ENCODE peak calls at places on chromosomes 5 and 9, in four cellular contexts. Q, C, X and L are unnamed samples.

GRCh38 chr9:89606567-89607311 is 1.9 kb downstream of the GADD45G start:
- DNase-seq in Q (peak; percentile 37), C (peak; percentile 70), X (peak; percentile 78), L (peak; percentile 86)

GRCh38 chr5:115366223-115366622 is 69.8 kb upstream of the CCDC112 start:
- DNase-seq in Q (no peak), C (no peak), X (no peak), L (no peak)

GRCh38 chr5:168295574-168296201 is 4.2 kb downstream of the WWC1 start:
- DNase-seq in Q (no peak), C (peak; percentile 81), X (no peak), L (peak; percentile 66)

GRCh38 chr5:158855510-158855909 is 244.2 kb downstream of the EBF1 start:
- DNase-seq in Q (no peak), C (no peak), X (no peak), L (no peak)

GRCh38 chr5:10863763-10864383 is 102.8 kb upstream of the DAP start:
- DNase-seq in Q (peak; percentile 34), C (no peak), X (no peak), L (peak; percentile 56)

GRCh38 chr9:108316633-108317032 is 539.2 kb downstream of the ACTL7B start:
- DNase-seq in Q (no peak), C (no peak), X (no peak), L (no peak)

GRCh38 chr5:91119941-91120850 is 262.9 kb downstream of the ARRDC3 start:
- DNase-seq in Q (no peak), C (no peak), X (no peak), L (no peak)

GRCh38 chr5:17255471-17256016 is 38.1 kb downstream of the BASP1 start:
- DNase-seq in Q (no peak), C (no peak), X (no peak), L (peak; percentile 20)

GRCh38 chr5:102754499-102755424 is at the start of gene PAM:
- DNase-seq in Q (peak; percentile 89), C (peak; percentile 57), X (peak; percentile 86), L (peak; percentile 79)

GRCh38 chr5:1743769-1744085 is 55.9 kb downstream of the MRPL36 start:
- DNase-seq in Q (no peak), C (no peak), X (peak; percentile 65), L (no peak)

GRCh38 chr9:93134018-93134739 is at the start of gene NINJ1:
- DNase-seq in Q (peak; percentile 80), C (no peak), X (no peak), L (peak; percentile 81)

GRCh38 chr9:125513634-125514413 is 193.2 kb downstream of the MAPKAP1 start:
- DNase-seq in Q (peak; percentile 34), C (no peak), X (no peak), L (peak; percentile 43)

GRCh38 chr9:135216236-135216635 is 128.8 kb downstream of the OLFM1 start:
- DNase-seq in Q (no peak), C (no peak), X (peak; percentile 63), L (no peak)

GRCh38 chr9:35158501-35159280 is 3.1 kb upstream of the UNC13B start:
- DNase-seq in Q (no peak), C (no peak), X (no peak), L (no peak)

GRCh38 chr9:137380606-137381005 is 42.4 kb downstream of the EXD3 start:
- DNase-seq in Q (peak; percentile 2), C (no peak), X (no peak), L (peak; percentile 10)

GRCh38 chr9:13140843-13141592 is 138.5 kb downstream of the MPDZ start:
- DNase-seq in Q (no peak), C (no peak), X (no peak), L (no peak)

GRCh38 chr5:52881468-52881867 is 93.8 kb downstream of the ITGA1 start:
- DNase-seq in Q (no peak), C (no peak), X (no peak), L (no peak)

GRCh38 chr5:149392718-149393117 is 13.6 kb upstream of the IL17B start:
- DNase-seq in Q (no peak), C (no peak), X (no peak), L (no peak)

GRCh38 chr5:103259705-103260355 is 1.3 kb downstream of the MACIR start:
- DNase-seq in Q (peak; percentile 45), C (no peak), X (no peak), L (no peak)

GRCh38 chr5:56080375-56081052 is 85.8 kb upstream of the IL6ST start:
- DNase-seq in Q (no peak), C (no peak), X (no peak), L (no peak)

GRCh38 chr9:74025402-74025894 is 471.7 kb upstream of the RORB start:
- DNase-seq in Q (no peak), C (no peak), X (no peak), L (no peak)

GRCh38 chr5:163503106-163504090 is 2.0 kb upstream of the MAT2B start:
- DNase-seq in Q (peak; percentile 50), C (peak; percentile 58), X (no peak), L (peak; percentile 53)

GRCh38 chr9:120482424-120483186 is 97.4 kb downstream of the CDK5RAP2 start:
- DNase-seq in Q (no peak), C (no peak), X (no peak), L (no peak)

GRCh38 chr5:159448-160172 is 31.7 kb upstream of the LRRC14B start:
- DNase-seq in Q (peak; percentile 11), C (no peak), X (peak; percentile 61), L (no peak)

GRCh38 chr5:139696894-139697658 is 48.9 kb downstream of the CXXC5 start:
- DNase-seq in Q (peak; percentile 89), C (peak; percentile 57), X (no peak), L (peak; percentile 76)

GRCh38 chr9:90014421-90014820 is 409.6 kb downstream of the GADD45G start:
- DNase-seq in Q (no peak), C (peak; percentile 78), X (peak; percentile 70), L (no peak)

GRCh38 chr9:97660847-97661246 is 27.2 kb downstream of the NCBP1 start:
- DNase-seq in Q (no peak), C (no peak), X (no peak), L (no peak)

GRCh38 chr5:75656311-75657003 is 45.2 kb downstream of the ANKDD1B start:
- DNase-seq in Q (no peak), C (no peak), X (no peak), L (peak; percentile 54)

GRCh38 chr5:78483809-78484521 is 123.5 kb downstream of the SCAMP1 start:
- DNase-seq in Q (no peak), C (no peak), X (no peak), L (no peak)

DNA sequence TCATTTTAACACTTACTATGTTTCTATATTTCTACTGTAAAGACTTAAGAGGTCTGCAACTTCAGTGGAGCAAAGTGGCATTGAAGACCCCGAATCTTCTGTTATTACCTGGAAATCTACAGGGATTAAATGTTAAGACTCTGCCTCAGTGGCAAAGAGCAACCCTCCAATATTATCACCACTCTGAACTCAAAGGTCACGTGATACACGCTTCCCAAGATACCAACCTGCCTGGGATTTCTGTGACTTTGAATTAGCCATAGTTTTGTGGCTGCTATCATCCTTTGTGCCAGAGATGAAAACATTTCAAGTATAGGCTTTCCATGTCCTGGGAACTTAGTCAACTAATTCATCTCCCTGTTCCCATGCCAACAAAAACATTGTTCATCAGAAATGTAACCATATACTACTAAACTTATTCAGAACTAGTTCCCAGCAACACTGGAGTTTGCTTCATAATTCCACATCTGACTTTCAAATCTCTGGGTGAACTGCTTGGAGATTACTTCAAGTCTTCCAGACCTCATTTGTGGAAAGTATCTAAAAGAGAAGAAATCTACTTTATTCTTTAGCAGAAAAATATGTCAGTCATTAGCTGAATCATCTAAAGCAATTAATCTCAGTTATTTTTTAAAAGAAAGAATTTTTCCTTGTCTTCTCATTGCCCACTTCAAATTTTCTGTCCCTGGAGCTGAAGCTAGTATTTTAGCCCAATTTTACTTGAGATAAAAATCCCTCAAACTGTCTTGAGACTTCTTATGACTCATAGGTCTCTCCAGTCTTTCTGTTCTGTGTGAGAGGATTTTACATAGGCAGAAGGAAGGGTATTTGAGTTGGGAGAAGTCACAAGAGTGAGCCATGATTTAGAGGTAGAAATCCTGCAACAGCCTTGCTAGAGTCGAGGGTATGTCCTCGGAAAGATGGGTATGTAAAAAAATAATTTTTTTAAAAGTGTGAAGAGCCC is 83.0 kb downstream of the ZNF462 start:
- DNase-seq in Q (no peak), C (no peak), X (no peak), L (no peak)
- TF ChIP-seq POLR2A in Q (no peak), C (no peak), X (no peak), L (no peak)

GRCh38 chr9:112382066-112382465 is 2.2 kb downstream of the HSDL2 start:
- DNase-seq in Q (no peak), C (no peak), X (no peak), L (no peak)

GRCh38 chr9:112384219-112384618 is 4.3 kb downstream of the HSDL2 start:
- DNase-seq in Q (no peak), C (no peak), X (no peak), L (no peak)

GRCh38 chr9:112387115-112387514 is 7.2 kb downstream of the HSDL2 start:
- DNase-seq in Q (no peak), C (no peak), X (no peak), L (no peak)

GRCh38 chr9:112382501-112383364 is 2.8 kb downstream of the HSDL2 start:
- DNase-seq in Q (no peak), C (no peak), X (no peak), L (no peak)

DNA sequence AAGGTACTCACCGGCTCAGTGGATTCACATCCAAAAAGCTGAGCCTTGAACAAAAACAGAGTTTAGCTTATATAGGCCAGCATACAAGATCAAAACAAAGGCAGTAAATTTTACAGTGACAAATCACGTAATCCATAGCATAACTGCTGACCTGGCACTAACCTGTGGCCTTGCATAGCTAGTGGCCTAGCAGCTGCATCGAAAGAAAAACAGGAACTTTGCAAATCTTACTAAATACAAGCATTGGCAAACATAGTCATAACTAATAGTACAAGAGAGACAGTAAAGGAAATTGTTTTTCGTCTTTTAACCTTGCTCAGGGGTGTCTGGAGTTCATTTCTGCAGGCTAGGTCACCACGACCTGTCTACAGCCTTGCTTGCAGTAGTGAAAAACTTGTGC is 4.8 kb downstream of the HSDL2 start:
- DNase-seq in Q (no peak), C (no peak), X (no peak), L (peak; percentile 27)
- TF ChIP-seq POLR2A in Q (no peak), C (no peak), X (no peak), L (no peak)

GRCh38 chr5:96808868-96809558 is 1.3 kb upstream of the ERAP1 start:
- DNase-seq in Q (no peak), C (no peak), X (no peak), L (no peak)

GRCh38 chr5:96809898-96810297 is 2.2 kb upstream of the ERAP1 start:
- DNase-seq in Q (no peak), C (no peak), X (no peak), L (no peak)

GRCh38 chr5:96812851-96813250 is 5.1 kb upstream of the ERAP1 start:
- DNase-seq in Q (no peak), C (no peak), X (no peak), L (no peak)

GRCh38 chr5:96807099-96807654 is 568 bp downstream of the ERAP1 start:
- DNase-seq in Q (peak; percentile 86), C (peak; percentile 58), X (peak; percentile 86), L (peak; percentile 83)

DNA sequence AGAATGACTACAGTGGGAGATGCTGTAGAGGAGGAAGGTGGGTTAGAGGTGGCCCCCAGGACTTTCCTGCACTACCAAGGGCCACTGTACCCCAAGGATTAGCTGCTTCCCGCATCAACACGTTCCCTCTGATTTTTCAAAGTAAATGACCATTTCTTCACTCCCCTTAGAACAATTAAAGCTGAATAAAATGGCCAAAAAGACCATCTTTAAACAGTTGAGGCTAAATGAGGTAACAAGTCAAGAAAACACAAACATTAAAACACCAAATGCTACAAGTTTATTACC is 740 bp upstream of the ERAP1 start:
- DNase-seq in Q (no peak), C (no peak), X (no peak), L (no peak)
- TF ChIP-seq POLR2A in Q (no peak), C (no peak), X (no peak), L (no peak)

GRCh38 chr5:132425009-132425937 is 55.8 kb downstream of the SLC22A5 start:
- DNase-seq in Q (no peak), C (no peak), X (no peak), L (peak; percentile 37)
- TF ChIP-seq POLR2A in Q (no peak), C (no peak), X (no peak), L (no peak)

GRCh38 chr5:178147406-178147805 is 6.3 kb downstream of the NHP2 start:
- DNase-seq in Q (no peak), C (no peak), X (no peak), L (no peak)
- TF ChIP-seq POLR2A in Q (no peak), C (no peak), X (no peak), L (no peak)